ENCODE peak calls at places on chromosome 18, in nine cellular contexts. One of them, this sample, is unnamed.
A peak's percentile ranks its signal among the peaks of the same experiment; 100 is the strongest.

GRCh38 chr18:55073116-55073515 is 113.9 kb upstream of the CCDC68 start:
- DNase-seq in mesenchymal stem cell: no peak
- DNase-seq in H7: no peak
- DNase-seq in NCI-H1105: no peak
- DNase-seq in activated T-helper 1 cell treated with Interleukin-2 at 50 U/mL for 16 hours: no peak
- DNase-seq in EH: no peak
- DNase-seq in omental fat pad: no peak
- DNase-seq in ovary: no peak
- DNase-seq in stromal cell of bone marrow: no peak
- DNase-seq in this sample: no peak

GRCh38 chr18:25435462-25435782 is 83.5 kb upstream of the ZNF521 start:
- DNase-seq in H7: no peak
- DNase-seq in activated T-helper 1 cell treated with Interleukin-2 at 50 U/mL for 16 hours: no peak
- DNase-seq in ovary: no peak
- DNase-seq in NCI-H1105: no peak
- DNase-seq in omental fat pad: no peak
- DNase-seq in mesenchymal stem cell: no peak
- DNase-seq in stromal cell of bone marrow: no peak
- DNase-seq in EH: no peak
- DNase-seq in this sample: no peak

GRCh38 chr18:59470627-59471121 is 111.6 kb upstream of the LMAN1 start:
- DNase-seq in ovary: no peak
- DNase-seq in mesenchymal stem cell: no peak
- DNase-seq in NCI-H1105: peak; percentile 32
- DNase-seq in H7: no peak
- DNase-seq in stromal cell of bone marrow: no peak
- DNase-seq in EH: no peak
- DNase-seq in activated T-helper 1 cell treated with Interleukin-2 at 50 U/mL for 16 hours: no peak
- DNase-seq in omental fat pad: no peak
- DNase-seq in this sample: no peak

GRCh38 chr18:48910972-48911545 is 39.7 kb downstream of the SMAD7 start:
- DNase-seq in EH: no peak
- DNase-seq in NCI-H1105: no peak
- DNase-seq in ovary: no peak
- DNase-seq in H7: no peak
- DNase-seq in stromal cell of bone marrow: no peak
- DNase-seq in omental fat pad: no peak
- DNase-seq in activated T-helper 1 cell treated with Interleukin-2 at 50 U/mL for 16 hours: no peak
- DNase-seq in mesenchymal stem cell: no peak
- DNase-seq in this sample: no peak

GRCh38 chr18:13558132-13558531 is 168.2 kb downstream of the FAM210A start:
- DNase-seq in mesenchymal stem cell: peak; percentile 12
- DNase-seq in EH: peak; percentile 40
- DNase-seq in NCI-H1105: no peak
- DNase-seq in H7: peak; percentile 84
- DNase-seq in ovary: no peak
- DNase-seq in activated T-helper 1 cell treated with Interleukin-2 at 50 U/mL for 16 hours: no peak
- DNase-seq in omental fat pad: no peak
- DNase-seq in stromal cell of bone marrow: no peak
- DNase-seq in this sample: no peak

GRCh38 chr18:48887294-48887904 is 63.4 kb downstream of the SMAD7 start:
- DNase-seq in stromal cell of bone marrow: no peak
- DNase-seq in mesenchymal stem cell: no peak
- DNase-seq in omental fat pad: no peak
- DNase-seq in ovary: no peak
- DNase-seq in activated T-helper 1 cell treated with Interleukin-2 at 50 U/mL for 16 hours: no peak
- DNase-seq in EH: no peak
- DNase-seq in H7: no peak
- DNase-seq in NCI-H1105: no peak
- DNase-seq in this sample: no peak

GRCh38 chr18:14074187-14074586 is 58.0 kb downstream of the ZNF519 start:
- DNase-seq in ovary: no peak
- DNase-seq in stromal cell of bone marrow: no peak
- DNase-seq in activated T-helper 1 cell treated with Interleukin-2 at 50 U/mL for 16 hours: no peak
- DNase-seq in omental fat pad: no peak
- DNase-seq in NCI-H1105: no peak
- DNase-seq in EH: no peak
- DNase-seq in mesenchymal stem cell: no peak
- DNase-seq in H7: peak; percentile 52
- DNase-seq in this sample: no peak

GRCh38 chr18:67935638-67936037 is 419.1 kb upstream of the DSEL start:
- DNase-seq in activated T-helper 1 cell treated with Interleukin-2 at 50 U/mL for 16 hours: no peak
- DNase-seq in omental fat pad: no peak
- DNase-seq in mesenchymal stem cell: no peak
- DNase-seq in H7: no peak
- DNase-seq in NCI-H1105: no peak
- DNase-seq in ovary: no peak
- DNase-seq in stromal cell of bone marrow: no peak
- DNase-seq in EH: no peak
- DNase-seq in this sample: no peak

GRCh38 chr18:28606686-28607085 is 429.8 kb upstream of the CDH2 start:
- DNase-seq in H7: no peak
- DNase-seq in ovary: no peak
- DNase-seq in omental fat pad: no peak
- DNase-seq in NCI-H1105: no peak
- DNase-seq in mesenchymal stem cell: no peak
- DNase-seq in stromal cell of bone marrow: no peak
- DNase-seq in activated T-helper 1 cell treated with Interleukin-2 at 50 U/mL for 16 hours: no peak
- DNase-seq in EH: no peak
- DNase-seq in this sample: no peak

GRCh38 chr18:80232710-80233109 is 14.6 kb downstream of the PARD6G start:
- DNase-seq in H7: peak; percentile 6
- DNase-seq in mesenchymal stem cell: no peak
- DNase-seq in EH: no peak
- DNase-seq in NCI-H1105: no peak
- DNase-seq in stromal cell of bone marrow: no peak
- DNase-seq in activated T-helper 1 cell treated with Interleukin-2 at 50 U/mL for 16 hours: no peak
- DNase-seq in ovary: no peak
- DNase-seq in omental fat pad: no peak
- DNase-seq in this sample: no peak

GRCh38 chr18:73646772-73647171 is 500.9 kb downstream of the FBXO15 start:
- DNase-seq in mesenchymal stem cell: peak; percentile 42
- DNase-seq in ovary: no peak
- DNase-seq in omental fat pad: no peak
- DNase-seq in EH: peak; percentile 77
- DNase-seq in stromal cell of bone marrow: peak; percentile 31
- DNase-seq in H7: no peak
- DNase-seq in activated T-helper 1 cell treated with Interleukin-2 at 50 U/mL for 16 hours: no peak
- DNase-seq in NCI-H1105: no peak
- DNase-seq in this sample: no peak

GRCh38 chr18:63405986-63406385 is 16.3 kb downstream of the VPS4B start:
- DNase-seq in omental fat pad: no peak
- DNase-seq in EH: no peak
- DNase-seq in H7: no peak
- DNase-seq in mesenchymal stem cell: no peak
- DNase-seq in ovary: no peak
- DNase-seq in activated T-helper 1 cell treated with Interleukin-2 at 50 U/mL for 16 hours: no peak
- DNase-seq in stromal cell of bone marrow: no peak
- DNase-seq in NCI-H1105: no peak
- DNase-seq in this sample: no peak

GRCh38 chr18:43092539-43092938 is 22.9 kb downstream of the RIT2 start:
- DNase-seq in ovary: no peak
- DNase-seq in EH: no peak
- DNase-seq in activated T-helper 1 cell treated with Interleukin-2 at 50 U/mL for 16 hours: no peak
- DNase-seq in mesenchymal stem cell: no peak
- DNase-seq in NCI-H1105: no peak
- DNase-seq in stromal cell of bone marrow: no peak
- DNase-seq in omental fat pad: no peak
- DNase-seq in H7: no peak
- DNase-seq in this sample: no peak

GRCh38 chr18:69787825-69788547 is 159.7 kb downstream of the CD226 start:
- DNase-seq in ovary: no peak
- DNase-seq in stromal cell of bone marrow: no peak
- DNase-seq in NCI-H1105: no peak
- DNase-seq in mesenchymal stem cell: peak; percentile 76
- DNase-seq in EH: peak; percentile 56
- DNase-seq in omental fat pad: no peak
- DNase-seq in H7: no peak
- DNase-seq in activated T-helper 1 cell treated with Interleukin-2 at 50 U/mL for 16 hours: no peak
- DNase-seq in this sample: no peak

GRCh38 chr18:22691988-22692710 is 241.0 kb upstream of the RBBP8 start:
- DNase-seq in NCI-H1105: no peak
- DNase-seq in omental fat pad: no peak
- DNase-seq in EH: peak; percentile 97
- DNase-seq in H7: no peak
- DNase-seq in stromal cell of bone marrow: peak; percentile 90
- DNase-seq in activated T-helper 1 cell treated with Interleukin-2 at 50 U/mL for 16 hours: no peak
- DNase-seq in ovary: no peak
- DNase-seq in mesenchymal stem cell: peak; percentile 82
- DNase-seq in this sample: no peak

GRCh38 chr18:39600894-39601293 is 2035.3 kb upstream of the CELF4 start:
- DNase-seq in mesenchymal stem cell: no peak
- DNase-seq in NCI-H1105: no peak
- DNase-seq in omental fat pad: no peak
- DNase-seq in ovary: no peak
- DNase-seq in EH: no peak
- DNase-seq in stromal cell of bone marrow: no peak
- DNase-seq in activated T-helper 1 cell treated with Interleukin-2 at 50 U/mL for 16 hours: no peak
- DNase-seq in H7: no peak
- DNase-seq in this sample: no peak

GRCh38 chr18:75574197-75574596 is 146.7 kb upstream of the SMIM21 start:
- DNase-seq in ovary: no peak
- DNase-seq in EH: no peak
- DNase-seq in NCI-H1105: no peak
- DNase-seq in omental fat pad: no peak
- DNase-seq in mesenchymal stem cell: no peak
- DNase-seq in activated T-helper 1 cell treated with Interleukin-2 at 50 U/mL for 16 hours: no peak
- DNase-seq in H7: no peak
- DNase-seq in stromal cell of bone marrow: peak; percentile 14
- DNase-seq in this sample: no peak

GRCh38 chr18:39946623-39947061 is 2008.4 kb upstream of the PIK3C3 start:
- DNase-seq in omental fat pad: no peak
- DNase-seq in ovary: no peak
- DNase-seq in NCI-H1105: no peak
- DNase-seq in activated T-helper 1 cell treated with Interleukin-2 at 50 U/mL for 16 hours: no peak
- DNase-seq in H7: peak; percentile 1
- DNase-seq in mesenchymal stem cell: peak; percentile 90
- DNase-seq in stromal cell of bone marrow: no peak
- DNase-seq in EH: peak; percentile 68
- DNase-seq in this sample: no peak

GRCh38 chr18:14941792-14942191 is 193.8 kb downstream of the ANKRD30B start:
- DNase-seq in stromal cell of bone marrow: no peak
- DNase-seq in mesenchymal stem cell: no peak
- DNase-seq in omental fat pad: no peak
- DNase-seq in EH: no peak
- DNase-seq in activated T-helper 1 cell treated with Interleukin-2 at 50 U/mL for 16 hours: no peak
- DNase-seq in H7: no peak
- DNase-seq in ovary: no peak
- DNase-seq in NCI-H1105: no peak
- DNase-seq in this sample: no peak

GRCh38 chr18:32262092-32262491 is 72.3 kb downstream of the MEP1B start:
- DNase-seq in omental fat pad: no peak
- DNase-seq in EH: no peak
- DNase-seq in ovary: no peak
- DNase-seq in stromal cell of bone marrow: no peak
- DNase-seq in NCI-H1105: no peak
- DNase-seq in mesenchymal stem cell: no peak
- DNase-seq in H7: no peak
- DNase-seq in activated T-helper 1 cell treated with Interleukin-2 at 50 U/mL for 16 hours: no peak
- DNase-seq in this sample: no peak

GRCh38 chr18:56036673-56037072 is 448.7 kb upstream of the TCF4 start:
- DNase-seq in omental fat pad: no peak
- DNase-seq in mesenchymal stem cell: peak; percentile 9
- DNase-seq in stromal cell of bone marrow: no peak
- DNase-seq in NCI-H1105: no peak
- DNase-seq in EH: peak; percentile 19
- DNase-seq in ovary: no peak
- DNase-seq in activated T-helper 1 cell treated with Interleukin-2 at 50 U/mL for 16 hours: no peak
- DNase-seq in H7: no peak
- DNase-seq in this sample: no peak

GRCh38 chr18:23433360-23433759 is 19.7 kb upstream of the RIOK3 start:
- DNase-seq in NCI-H1105: no peak
- DNase-seq in ovary: no peak
- DNase-seq in activated T-helper 1 cell treated with Interleukin-2 at 50 U/mL for 16 hours: no peak
- DNase-seq in H7: no peak
- DNase-seq in mesenchymal stem cell: no peak
- DNase-seq in stromal cell of bone marrow: no peak
- DNase-seq in EH: no peak
- DNase-seq in omental fat pad: no peak
- DNase-seq in this sample: no peak

GRCh38 chr18:75161629-75162028 is 47.3 kb downstream of the PTGR3 start:
- DNase-seq in EH: peak; percentile 13
- DNase-seq in mesenchymal stem cell: peak; percentile 16
- DNase-seq in H7: no peak
- DNase-seq in activated T-helper 1 cell treated with Interleukin-2 at 50 U/mL for 16 hours: no peak
- DNase-seq in ovary: no peak
- DNase-seq in stromal cell of bone marrow: no peak
- DNase-seq in NCI-H1105: no peak
- DNase-seq in omental fat pad: no peak
- DNase-seq in this sample: no peak

GRCh38 chr18:22705328-22705727 is 227.8 kb upstream of the RBBP8 start:
- DNase-seq in omental fat pad: no peak
- DNase-seq in stromal cell of bone marrow: peak; percentile 76
- DNase-seq in EH: peak; percentile 76
- DNase-seq in mesenchymal stem cell: peak; percentile 83
- DNase-seq in H7: no peak
- DNase-seq in activated T-helper 1 cell treated with Interleukin-2 at 50 U/mL for 16 hours: no peak
- DNase-seq in NCI-H1105: no peak
- DNase-seq in ovary: no peak
- DNase-seq in this sample: no peak

GRCh38 chr18:75477913-75478312 is 50.4 kb upstream of the SMIM21 start:
- DNase-seq in ovary: no peak
- DNase-seq in omental fat pad: no peak
- DNase-seq in NCI-H1105: no peak
- DNase-seq in stromal cell of bone marrow: no peak
- DNase-seq in activated T-helper 1 cell treated with Interleukin-2 at 50 U/mL for 16 hours: no peak
- DNase-seq in EH: peak; percentile 60
- DNase-seq in mesenchymal stem cell: peak; percentile 9
- DNase-seq in H7: no peak
- DNase-seq in this sample: no peak

GRCh38 chr18:57797209-57797651 is 5.9 kb downstream of the ATP8B1 start:
- DNase-seq in NCI-H1105: peak; percentile 81
- DNase-seq in omental fat pad: no peak
- DNase-seq in ovary: no peak
- DNase-seq in H7: no peak
- DNase-seq in EH: no peak
- DNase-seq in activated T-helper 1 cell treated with Interleukin-2 at 50 U/mL for 16 hours: no peak
- DNase-seq in stromal cell of bone marrow: no peak
- DNase-seq in mesenchymal stem cell: no peak
- DNase-seq in this sample: no peak